ENCODE peak calls at places on chromosomes 4 and X, in five cellular contexts. M is fibroblast of lung; A is CD4-positive, alpha-beta memory T cell; Z is SHP77; P is NCI-H1694. Q is an unnamed sample.

GRCh38 chr4:147842573-147842972 is 110.7 kb downstream of the ARHGAP10 start:
- DNase-seq in M (peak), A (no peak), Z (no peak), P (no peak), Q (no peak)

GRCh38 chr4:15355464-15355863 is 72.4 kb upstream of the C1QTNF7 start:
- DNase-seq in M (no peak), A (no peak), Z (no peak), P (no peak), Q (no peak)

GRCh38 chrX:104566921-104567501 is 1.0 kb downstream of the IL1RAPL2 start:
- DNase-seq in M (no peak), A (no peak), Z (no peak), P (no peak), Q (no peak)

GRCh38 chr4:148443550-148444295 is 1.5 kb upstream of the NR3C2 start:
- DNase-seq in M (peak), A (peak), Z (no peak), P (no peak), Q (no peak)

GRCh38 chr4:99625369-99625768 is 32.3 kb downstream of the C4orf54 start:
- DNase-seq in M (no peak), A (no peak), Z (no peak), P (no peak), Q (no peak)

GRCh38 chr4:153205757-153206156 is 1.5 kb downstream of the TRIM2 start:
- DNase-seq in M (peak), A (no peak), Z (no peak), P (no peak), Q (no peak)

GRCh38 chrX:150377010-150377409 is 13.9 kb downstream of the MAMLD1 start:
- DNase-seq in M (no peak), A (no peak), Z (no peak), P (no peak), Q (no peak)

GRCh38 chrX:118862086-118862485 is 38.5 kb downstream of the ZCCHC12 start:
- DNase-seq in M (no peak), A (no peak), Z (no peak), P (no peak), Q (no peak)

GRCh38 chrX:131588995-131589394 is 45.1 kb downstream of the OR13H1 start:
- DNase-seq in M (peak), A (no peak), Z (no peak), P (no peak), Q (no peak)

GRCh38 chr4:76850010-76850441 is 47.9 kb downstream of the SOWAHB start:
- DNase-seq in M (peak), A (no peak), Z (no peak), P (no peak), Q (no peak)

GRCh38 chr4:25299476-25300203 is 12.9 kb upstream of the ZCCHC4 start:
- DNase-seq in M (no peak), A (no peak), Z (no peak), P (no peak), Q (no peak)

GRCh38 chr4:8131826-8132225 is 26.8 kb downstream of the ABLIM2 start:
- DNase-seq in M (no peak), A (no peak), Z (no peak), P (no peak), Q (no peak)

GRCh38 chr4:88865466-88865865 is 167.8 kb upstream of the NAP1L5 start:
- DNase-seq in M (no peak), A (no peak), Z (no peak), P (no peak), Q (no peak)

GRCh38 chr4:2818351-2818939 is 25.2 kb upstream of the ADD1 start:
- DNase-seq in M (no peak), A (no peak), Z (no peak), P (no peak), Q (no peak)

GRCh38 chrX:108473979-108474378 is 34.3 kb downstream of the COL4A5 start:
- DNase-seq in M (no peak), A (no peak), Z (no peak), P (no peak), Q (no peak)

GRCh38 chr4:131419147-131419546 is 1729.9 kb upstream of the PCDH10 start:
- DNase-seq in M (no peak), A (no peak), Z (no peak), P (no peak), Q (no peak)

GRCh38 chrX:56729152-56729557 is at the start of gene NBDY:
- DNase-seq in M (peak), A (peak), Z (peak), P (no peak), Q (no peak)

GRCh38 chrX:72041901-72042859 is 89.5 kb downstream of the RTL5 start:
- DNase-seq in M (peak), A (no peak), Z (no peak), P (peak), Q (no peak)

GRCh38 chr4:125741825-125742452 is 427.2 kb downstream of the FAT4 start:
- DNase-seq in M (peak), A (no peak), Z (no peak), P (no peak), Q (no peak)

GRCh38 chr4:168208957-168209614 is 109.5 kb downstream of the DDX60 start:
- DNase-seq in M (no peak), A (no peak), Z (no peak), P (no peak), Q (no peak)